ENCODE peak calls at places on chromosomes 12 and 14, in nine cellular contexts. P, S, K, I, U, F, W, B and Y are unnamed samples.

GRCh38 chr12:102950107-102950949 is 7.1 kb upstream of the ASCL1 start:
- DNase-seq in P (no peak), W (peak; percentile 62), I (no peak), S (no peak), F (no peak), B (no peak), K (no peak), U (peak; percentile 31), Y (peak; percentile 71)

GRCh38 chr14:94771906-94772468 is 2.1 kb upstream of the GSC start:
- DNase-seq in F (no peak), S (no peak), P (no peak), I (no peak), U (no peak), B (no peak), W (no peak), K (no peak), Y (peak; percentile 20)

GRCh38 chr14:101628471-101628966 is 67.2 kb downstream of the DIO3 start:
- DNase-seq in U (peak; percentile 75), F (peak; percentile 47), B (peak; percentile 87), S (peak; percentile 56), P (peak; percentile 79), W (peak; percentile 87), K (no peak), I (peak; percentile 58), Y (peak; percentile 86)

GRCh38 chr12:115341442-115341841 is 657.5 kb upstream of the TBX3 start:
- DNase-seq in W (no peak), I (peak; percentile 91), S (peak; percentile 96), F (peak; percentile 99), P (peak; percentile 11), K (peak; percentile 96), U (no peak), B (no peak), Y (no peak)

GRCh38 chr14:35669782-35670181 is 135.8 kb downstream of the INSM2 start:
- DNase-seq in P (no peak), F (peak; percentile 82), W (no peak), S (peak; percentile 1), K (peak; percentile 31), B (no peak), I (no peak), U (no peak), Y (no peak)

GRCh38 chr12:31369712-31370521 is 44.0 kb upstream of the SINHCAF start:
- DNase-seq in U (no peak), I (peak; percentile 31), F (peak; percentile 24), W (peak; percentile 30), B (no peak), K (peak; percentile 5), P (no peak), S (peak; percentile 54), Y (peak; percentile 44)

GRCh38 chr14:69694730-69695663 is 71.9 kb upstream of the SRSF5 start:
- DNase-seq in W (no peak), S (peak; percentile 21), I (no peak), F (no peak), K (no peak), P (no peak), U (no peak), B (no peak), Y (no peak)

GRCh38 chr12:90618606-90619005 is 336.4 kb downstream of the CCER1 start:
- DNase-seq in P (no peak), U (no peak), S (peak; percentile 36), K (no peak), I (no peak), W (no peak), F (no peak), B (no peak), Y (no peak)

GRCh38 chr12:52627395-52628110 is 9.2 kb upstream of the KRT73 start:
- DNase-seq in B (no peak), P (no peak), F (no peak), U (no peak), I (no peak), S (no peak), W (no peak), K (no peak), Y (no peak)

GRCh38 chr12:124508323-124509096 is 58.9 kb downstream of the NCOR2 start:
- DNase-seq in B (peak; percentile 83), P (peak; percentile 40), S (no peak), I (no peak), U (no peak), F (no peak), K (no peak), W (no peak), Y (peak; percentile 33)
- TF ChIP-seq CTCF in B (peak; percentile 21), P (no peak), S (no peak), I (no peak), U (peak; percentile 35), F (peak; percentile 12), K (no peak), W (no peak), Y (no peak)

GRCh38 chr12:94140556-94140955 is 7.8 kb upstream of the PLXNC1 start:
- DNase-seq in S (peak; percentile 11), K (no peak), P (peak; percentile 65), W (peak; percentile 51), B (peak; percentile 61), I (no peak), U (peak; percentile 40), F (no peak), Y (peak; percentile 40)
- TF ChIP-seq CTCF in S (peak; percentile 41), K (peak; percentile 64), P (peak; percentile 61), W (no peak), B (peak; percentile 53), I (no peak), U (peak; percentile 56), F (peak; percentile 62), Y (peak; percentile 41)

GRCh38 chr12:100348657-100349454 is 8.0 kb upstream of the SLC17A8 start:
- DNase-seq in P (no peak), I (no peak), U (no peak), S (peak; percentile 25), B (peak; percentile 29), K (no peak), F (no peak), W (no peak), Y (no peak)
- TF ChIP-seq CTCF in P (no peak), I (no peak), U (no peak), S (peak; percentile 44), B (peak; percentile 21), K (no peak), F (peak; percentile 18), W (peak; percentile 21), Y (peak; percentile 37)

GRCh38 chr14:76499399-76499798 is 123.5 kb downstream of the ESRRB start:
- DNase-seq in B (no peak), S (no peak), U (no peak), K (no peak), P (no peak), I (no peak), W (no peak), F (no peak), Y (no peak)

GRCh38 chr14:76498536-76498935 is 122.6 kb downstream of the ESRRB start:
- DNase-seq in U (no peak), I (no peak), F (no peak), B (no peak), P (no peak), S (no peak), W (no peak), K (no peak), Y (no peak)

GRCh38 chr14:76498976-76499375 is 123.0 kb downstream of the ESRRB start:
- DNase-seq in I (no peak), K (no peak), P (no peak), W (no peak), U (no peak), B (no peak), S (no peak), F (no peak), Y (no peak)

GRCh38 chr14:76495983-76496382 is 120.0 kb downstream of the ESRRB start:
- DNase-seq in I (no peak), F (no peak), B (no peak), U (no peak), P (no peak), S (no peak), W (no peak), K (no peak), Y (no peak)

DNA sequence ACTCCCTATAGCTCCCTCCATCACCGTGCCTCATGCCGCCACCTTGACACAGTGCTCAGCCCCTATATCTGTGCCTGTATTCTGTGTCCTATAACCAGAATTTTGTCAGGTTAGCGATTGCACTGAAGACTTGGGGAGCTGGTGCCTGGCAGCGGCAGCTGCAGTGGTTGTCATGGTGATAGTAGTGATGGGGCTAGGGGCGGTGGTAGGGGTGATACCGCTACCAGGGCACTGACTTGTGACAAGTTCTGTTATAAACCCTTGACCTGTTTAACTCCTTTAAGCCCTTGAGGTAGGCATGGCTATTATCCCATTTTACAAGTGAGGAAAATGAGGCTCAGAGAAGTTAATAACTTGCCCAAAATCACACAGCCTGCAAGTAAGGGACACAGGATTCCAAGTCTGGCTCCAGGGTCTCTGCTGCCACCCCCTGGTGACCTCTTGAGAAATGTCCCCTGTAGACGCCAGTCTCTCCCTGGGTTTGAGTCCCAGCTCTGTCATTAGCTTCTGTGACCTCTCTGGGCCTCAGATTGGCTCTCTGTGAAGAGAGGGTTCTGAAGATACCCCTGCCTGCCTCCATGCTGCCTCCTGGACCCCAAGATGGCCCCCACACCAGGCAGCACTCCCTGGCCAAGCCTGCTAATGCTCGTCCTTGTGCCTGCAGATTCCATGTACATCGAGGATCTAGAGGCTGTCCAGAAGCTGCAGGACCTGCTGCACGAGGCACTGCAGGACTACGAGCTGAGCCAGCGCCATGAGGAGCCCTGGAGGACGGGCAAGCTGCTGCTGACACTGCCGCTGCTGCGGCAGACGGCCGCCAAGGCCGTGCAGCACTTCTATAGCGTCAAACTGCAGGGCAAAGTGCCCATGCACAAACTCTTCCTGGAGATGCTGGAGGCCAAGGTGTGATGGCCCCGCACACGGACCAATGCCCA is 121.9 kb downstream of the ESRRB start:
- DNase-seq in W (no peak), U (no peak), B (no peak), K (no peak), S (no peak), I (no peak), F (no peak), P (peak; percentile 11), Y (no peak)
- TF ChIP-seq CTCF in W (no peak), U (peak; percentile 32), B (peak; percentile 22), K (no peak), S (no peak), I (no peak), F (no peak), P (no peak), Y (no peak)

GRCh38 chr14:23566782-23567185 is 807 bp downstream of the AP1G2 start:
- DNase-seq in U (no peak), K (no peak), S (peak; percentile 20), I (no peak), W (no peak), F (peak; percentile 16), P (no peak), B (no peak), Y (no peak)
- TF ChIP-seq CTCF in U (no peak), K (peak; percentile 31), S (peak; percentile 32), I (no peak), W (no peak), F (peak; percentile 49), P (no peak), B (peak; percentile 14), Y (no peak)

GRCh38 chr12:54571166-54571856 is 17.1 kb downstream of the PPP1R1A start:
- DNase-seq in S (peak; percentile 59), I (no peak), U (no peak), P (no peak), F (no peak), K (no peak), B (no peak), W (no peak), Y (no peak)
- TF ChIP-seq CTCF in S (peak; percentile 53), I (no peak), U (no peak), P (no peak), F (no peak), K (no peak), B (no peak), W (no peak), Y (no peak)

GRCh38 chr14:92515510-92516343 is 2.1 kb downstream of the RIN3 start:
- DNase-seq in K (no peak), U (no peak), F (no peak), P (no peak), S (no peak), I (no peak), W (no peak), B (no peak), Y (no peak)
- TF ChIP-seq CTCF in K (no peak), U (no peak), F (no peak), P (no peak), S (no peak), I (no peak), W (no peak), B (no peak), Y (no peak)